ENCODE peak calls at places on chromosomes 3 and 15, in ten cellular contexts. C, I, M, P, J, K, B, Z, D and S are unnamed samples.

GRCh38 chr15:73357999-73358665 is 10.6 kb downstream of the HCN4 start:
- DNase-seq in C (no peak), D (peak; percentile 91), I (no peak), Z (no peak), P (no peak), J (no peak), M (no peak), K (peak; percentile 67), B (no peak), S (no peak)

GRCh38 chr3:101518421-101518871 is 5.4 kb upstream of the SENP7 start:
- DNase-seq in M (peak; percentile 60), J (no peak), C (no peak), D (no peak), B (no peak), Z (no peak), K (no peak), P (peak; percentile 16), I (peak; percentile 6), S (no peak)

GRCh38 chr15:59590027-59590426 is 21.6 kb upstream of the GCNT3 start:
- DNase-seq in Z (no peak), B (no peak), M (peak; percentile 18), J (no peak), K (no peak), P (no peak), C (no peak), I (no peak), D (no peak), S (no peak)

GRCh38 chr15:60941448-60941847 is 287.7 kb downstream of the RORA start:
- DNase-seq in C (peak; percentile 49), M (no peak), P (peak; percentile 72), B (no peak), Z (no peak), I (no peak), K (no peak), J (no peak), D (no peak), S (no peak)

GRCh38 chr3:54278960-54279359 is 156.6 kb downstream of the CACNA2D3 start:
- DNase-seq in J (no peak), M (no peak), D (no peak), K (no peak), I (no peak), Z (peak; percentile 71), C (no peak), P (peak; percentile 8), B (no peak), S (no peak)

GRCh38 chr15:67979281-67979680 is 74.8 kb upstream of the PIAS1 start:
- DNase-seq in D (no peak), J (no peak), K (no peak), I (no peak), P (no peak), C (no peak), M (no peak), Z (no peak), B (no peak), S (no peak)

GRCh38 chr3:27089641-27090040 is 279.5 kb downstream of the NEK10 start:
- DNase-seq in I (no peak), J (no peak), P (no peak), D (no peak), M (no peak), Z (no peak), B (no peak), K (no peak), C (no peak), S (no peak)

GRCh38 chr3:132418916-132419315 is 1.6 kb downstream of the DNAJC13 start:
- DNase-seq in I (no peak), J (no peak), C (no peak), Z (no peak), B (no peak), K (no peak), M (no peak), P (peak; percentile 45), D (no peak), S (no peak)

GRCh38 chr15:45307230-45307924 is 55.3 kb downstream of the SLC28A2 start:
- DNase-seq in J (peak; percentile 28), C (peak; percentile 3), M (no peak), B (no peak), K (no peak), I (no peak), D (peak; percentile 16), Z (peak; percentile 62), P (peak; percentile 56), S (peak; percentile 45)

GRCh38 chr3:170425491-170426239 is 7.0 kb downstream of the CLDN11 start:
- DNase-seq in Z (no peak), B (no peak), D (no peak), P (no peak), M (no peak), C (no peak), K (no peak), J (no peak), I (no peak), S (no peak)

GRCh38 chr3:150743508-150743907 is 19.5 kb downstream of the SIAH2 start:
- DNase-seq in M (no peak), C (no peak), P (peak; percentile 54), J (no peak), D (no peak), Z (no peak), B (no peak), K (no peak), I (no peak), S (no peak)

GRCh38 chr3:194089357-194090177 is 46.4 kb upstream of the HES1 start:
- DNase-seq in K (peak; percentile 72), M (peak; percentile 66), Z (peak; percentile 62), P (peak; percentile 99), C (peak; percentile 44), D (no peak), B (peak; percentile 57), I (no peak), J (peak; percentile 80), S (no peak)

GRCh38 chr3:43531835-43532234 is 90.0 kb downstream of the ANO10 start:
- DNase-seq in I (no peak), D (no peak), M (no peak), K (no peak), C (no peak), Z (no peak), B (no peak), J (peak; percentile 3), P (peak; percentile 84), S (no peak)

GRCh38 chr15:62500325-62500724 is 335.2 kb upstream of the C2CD4B start:
- DNase-seq in D (no peak), B (no peak), Z (no peak), K (no peak), P (no peak), I (no peak), C (no peak), J (no peak), M (no peak), S (no peak)

GRCh38 chr3:32421991-32422859 is 30.6 kb downstream of the CMTM7 start:
- DNase-seq in C (no peak), I (no peak), M (no peak), K (peak; percentile 98), J (peak; percentile 52), D (peak; percentile 81), P (peak; percentile 77), Z (peak; percentile 96), B (no peak), S (peak; percentile 91)

GRCh38 chr3:148990211-148990610 is 1.1 kb upstream of the GYG1 start:
- DNase-seq in K (no peak), D (no peak), P (no peak), I (no peak), Z (no peak), M (no peak), C (no peak), B (no peak), J (no peak), S (no peak)

GRCh38 chr15:41377978-41378377 is 24.3 kb downstream of the NDUFAF1 start:
- DNase-seq in I (no peak), D (no peak), K (no peak), M (no peak), B (no peak), C (no peak), J (no peak), P (no peak), Z (no peak), S (no peak)

GRCh38 chr15:78069052-78069414 is 8.5 kb downstream of the TBC1D2B start:
- DNase-seq in I (no peak), K (no peak), M (no peak), Z (no peak), B (no peak), D (no peak), C (no peak), P (no peak), J (no peak), S (no peak)

GRCh38 chr3:109117939-109118338 is at the start of gene MORC1:
- DNase-seq in M (no peak), I (no peak), K (no peak), C (no peak), J (no peak), B (no peak), D (no peak), P (no peak), Z (peak; percentile 13), S (no peak)

GRCh38 chr3:144426366-144426765 is 454.7 kb downstream of the DIPK2A start:
- DNase-seq in K (no peak), B (no peak), M (no peak), D (no peak), J (no peak), I (no peak), Z (no peak), P (no peak), C (no peak), S (no peak)

GRCh38 chr15:63244399-63244798 is 33.0 kb upstream of the APH1B start:
- DNase-seq in K (no peak), M (no peak), D (no peak), Z (no peak), C (no peak), B (no peak), J (no peak), P (peak; percentile 62), I (no peak), S (no peak)

GRCh38 chr3:72746412-72747411 is 101.5 kb downstream of the SHQ1 start:
- DNase-seq in C (no peak), I (no peak), D (no peak), Z (peak; percentile 95), J (no peak), M (no peak), K (no peak), B (no peak), P (peak; percentile 17), S (peak; percentile 92)

GRCh38 chr3:190299969-190300368 is 22.3 kb downstream of the CLDN1 start:
- DNase-seq in M (no peak), P (no peak), Z (no peak), I (no peak), K (no peak), B (no peak), C (no peak), D (no peak), J (no peak), S (no peak)

GRCh38 chr3:30612422-30613134 is 6.2 kb downstream of the TGFBR2 start:
- DNase-seq in Z (no peak), D (no peak), M (no peak), P (no peak), B (no peak), I (no peak), C (no peak), J (no peak), K (no peak), S (no peak)

GRCh38 chr3:52277071-52277964 is 1.1 kb downstream of the WDR82 start:
- DNase-seq in C (peak; percentile 29), J (peak; percentile 26), D (peak; percentile 11), M (peak; percentile 81), P (peak; percentile 67), B (peak; percentile 56), I (peak; percentile 58), K (peak; percentile 86), Z (peak; percentile 49), S (no peak)

GRCh38 chr3:194888916-194889315 is 203.2 kb downstream of the FAM43A start:
- DNase-seq in M (no peak), Z (no peak), I (no peak), J (no peak), K (no peak), P (no peak), D (no peak), C (no peak), B (no peak), S (no peak)

GRCh38 chr15:89469331-89470107 is 26.9 kb downstream of the RHCG start:
- DNase-seq in Z (no peak), D (no peak), C (no peak), P (no peak), I (no peak), M (no peak), B (no peak), J (no peak), K (no peak), S (no peak)

GRCh38 chr3:111087924-111088469 is 16.4 kb downstream of the NECTIN3 start:
- DNase-seq in M (no peak), P (no peak), C (no peak), I (no peak), K (no peak), B (no peak), Z (no peak), D (no peak), J (no peak), S (no peak)